ENCODE peak calls at places on chromosomes 6 and 20, in nine cellular contexts. V is naive B cell; N is stimulated activated CD8-positive, alpha-beta memory T cell treated with anti-CD3 and anti-CD28 coated beads, Interleukin-7, amount 100 ng/mL, for 1 hour; K is lung; X is Caki2; L is caudate nucleus; H is stimulated activated CD4-positive, alpha-beta T cell treated with anti-CD3 and anti-CD28 coated beads, Interleukin-1b, Interleukin-23, amount 100 ng/mL, for 24 hours; U is hepatic stellate cell; T is KG1. Z is an unnamed sample.

GRCh38 chr6:158531566-158531965 is 28.3 kb upstream of the TMEM181 start:
- DNase-seq in L (no peak), H (no peak), K (no peak), N (no peak), U (no peak), V (no peak), X (no peak), T (no peak), Z (no peak)

GRCh38 chr6:157198425-157199279 is 124.7 kb downstream of the TMEM242 start:
- DNase-seq in V (no peak), U (no peak), N (no peak), K (peak), H (no peak), L (no peak), X (no peak), T (no peak), Z (no peak)

GRCh38 chr6:34934516-34934915 is 45.5 kb downstream of the ANKS1A start:
- DNase-seq in N (no peak), V (no peak), U (no peak), L (no peak), X (no peak), K (peak), T (no peak), H (no peak), Z (no peak)

GRCh38 chr6:161677188-161677587 is 403.3 kb upstream of the AGPAT4 start:
- DNase-seq in U (no peak), V (no peak), H (no peak), L (no peak), T (no peak), K (no peak), X (no peak), N (no peak), Z (no peak)

GRCh38 chr6:146305098-146305497 is 238.5 kb upstream of the RAB32 start:
- DNase-seq in L (no peak), K (no peak), H (no peak), V (no peak), X (no peak), U (no peak), T (no peak), N (no peak), Z (no peak)

GRCh38 chr6:109296971-109297372 is 85.3 kb downstream of the CD164 start:
- DNase-seq in V (no peak), H (no peak), K (no peak), X (no peak), L (no peak), T (no peak), N (no peak), U (no peak), Z (peak)

GRCh38 chr6:168007592-168008338 is 10.3 kb downstream of the KIF25 start:
- DNase-seq in K (peak), L (no peak), H (no peak), T (no peak), U (peak), X (peak), N (no peak), V (no peak), Z (no peak)

GRCh38 chr20:3660262-3661059 is 2.7 kb downstream of the GFRA4 start:
- DNase-seq in X (no peak), K (no peak), T (no peak), U (no peak), V (no peak), N (no peak), H (no peak), L (no peak), Z (no peak)

GRCh38 chr6:116531675-116532570 is 13.6 kb downstream of the TRAPPC3L start:
- DNase-seq in H (peak), U (peak), V (peak), N (peak), T (peak), L (peak), X (peak), K (peak), Z (peak)

GRCh38 chr6:55668625-55669024 is 89.6 kb upstream of the HMGCLL1 start:
- DNase-seq in V (no peak), K (no peak), U (no peak), X (no peak), L (no peak), N (no peak), T (no peak), H (no peak), Z (no peak)

GRCh38 chr6:168126566-168127383 is 47.8 kb upstream of the FRMD1 start:
- DNase-seq in L (no peak), H (no peak), V (no peak), T (no peak), N (no peak), K (no peak), U (no peak), X (no peak), Z (no peak)

GRCh38 chr6:159044899-159045727 is at the start of gene TAGAP:
- DNase-seq in N (peak), T (peak), U (peak), L (peak), V (peak), K (peak), H (peak), X (no peak), Z (peak)

GRCh38 chr6:133512410-133513016 is 271.4 kb downstream of the EYA4 start:
- DNase-seq in K (no peak), N (no peak), V (peak), L (peak), H (no peak), T (peak), X (peak), U (peak), Z (no peak)

GRCh38 chr20:13432126-13432525 is 206.6 kb downstream of the TASP1 start:
- DNase-seq in T (no peak), X (no peak), N (no peak), H (no peak), U (no peak), L (no peak), K (no peak), V (no peak), Z (no peak)

GRCh38 chr6:24125980-24126379 is at the start of gene NRSN1:
- DNase-seq in N (no peak), T (no peak), L (peak), U (no peak), V (no peak), H (no peak), K (no peak), X (peak), Z (peak)

GRCh38 chr6:53136000-53136609 is 12.5 kb downstream of the GCM1 start:
- DNase-seq in U (no peak), K (no peak), V (no peak), T (no peak), N (no peak), X (no peak), L (no peak), H (no peak), Z (no peak)

GRCh38 chr6:34536251-34536958 is 19.7 kb downstream of the SPDEF start:
- DNase-seq in V (no peak), X (no peak), H (no peak), N (no peak), K (no peak), U (no peak), T (no peak), L (no peak), Z (no peak)

GRCh38 chr6:156508126-156508525 is 269.1 kb upstream of the ARID1B start:
- DNase-seq in L (no peak), T (no peak), K (no peak), X (no peak), N (no peak), V (no peak), H (no peak), U (no peak), Z (no peak)

GRCh38 chr20:23623666-23624065 is 14.1 kb downstream of the CST3 start:
- DNase-seq in H (no peak), N (no peak), X (no peak), U (no peak), K (no peak), T (no peak), L (no peak), V (no peak), Z (no peak)

GRCh38 chr20:41357424-41358163 is 9.0 kb downstream of the EMILIN3 start:
- DNase-seq in X (no peak), V (no peak), N (no peak), H (no peak), K (no peak), U (no peak), T (no peak), L (no peak), Z (no peak)

GRCh38 chr6:52877168-52877567 is 32.3 kb downstream of the GSTA3 start:
- DNase-seq in V (no peak), X (no peak), T (no peak), H (no peak), L (no peak), N (no peak), K (no peak), U (peak), Z (no peak)

GRCh38 chr6:3422457-3422816 is 34.4 kb downstream of the SLC22A23 start:
- DNase-seq in N (no peak), H (no peak), X (no peak), T (no peak), L (no peak), K (no peak), V (no peak), U (no peak), Z (no peak)

GRCh38 chr6:49348561-49348960 is 114.5 kb downstream of the MMUT start:
- DNase-seq in L (no peak), T (no peak), X (no peak), V (no peak), K (no peak), H (no peak), N (no peak), U (no peak), Z (no peak)

GRCh38 chr20:50561379-50562078 is 51.3 kb downstream of the PTPN1 start:
- DNase-seq in L (peak), N (no peak), V (no peak), U (peak), K (no peak), T (no peak), X (peak), H (peak), Z (no peak)

GRCh38 chr6:136566007-136566487 is 15.8 kb upstream of the MAP7 start:
- DNase-seq in T (peak), H (no peak), U (no peak), V (peak), K (no peak), X (no peak), L (no peak), N (no peak), Z (no peak)

GRCh38 chr6:41607036-41607435 is 31.2 kb upstream of the MDFI start:
- DNase-seq in X (no peak), H (no peak), L (no peak), T (no peak), K (no peak), V (no peak), U (no peak), N (no peak), Z (no peak)

GRCh38 chr6:135411339-135411738 is 86.2 kb downstream of the AHI1 start:
- DNase-seq in V (no peak), H (no peak), X (no peak), L (no peak), K (no peak), U (no peak), N (no peak), T (no peak), Z (no peak)

GRCh38 chr20:38357653-38358207 is 11.4 kb downstream of the LBP start:
- DNase-seq in N (no peak), X (no peak), H (no peak), L (no peak), U (no peak), T (no peak), V (no peak), K (peak), Z (peak)

GRCh38 chr6:140203611-140204553 is 829.4 kb upstream of the CITED2 start:
- DNase-seq in K (no peak), L (no peak), X (no peak), T (no peak), U (peak), N (no peak), V (no peak), H (no peak), Z (no peak)

GRCh38 chr6:139479433-139480222 is 105.2 kb upstream of the CITED2 start:
- DNase-seq in U (no peak), N (no peak), V (no peak), H (no peak), T (no peak), L (no peak), X (no peak), K (no peak), Z (no peak)